ENCODE peak calls at places on chromosomes 16 and 17, in five cellular contexts. H is A549, C is NCI-H2081, A is fibroblast of pulmonary artery, P is iPS-NIHi11. D is an unnamed sample.

GRCh38 chr16:57283214-57283955 is 1.1 kb downstream of the PLLP start:
- DNase-seq in H (no peak), C (no peak), A (no peak), P (no peak), D (no peak)

GRCh38 chr16:84749815-84750214 is 50.0 kb downstream of the USP10 start:
- DNase-seq in H (no peak), C (no peak), A (no peak), P (no peak), D (no peak)

GRCh38 chr16:84569382-84569987 is 48.4 kb downstream of the COTL1 start:
- DNase-seq in H (no peak), C (no peak), A (peak; percentile 41), P (no peak), D (no peak)

GRCh38 chr16:10749680-10750035 is 6.0 kb downstream of the NUBP1 start:
- DNase-seq in H (no peak), C (no peak), A (no peak), P (no peak), D (no peak)

GRCh38 chr17:34756670-34757021 is 177.3 kb downstream of the TMEM132E start:
- DNase-seq in H (no peak), C (no peak), A (no peak), P (no peak), D (no peak)

GRCh38 chr17:18245038-18245776 is 13.3 kb downstream of the FLII start:
- DNase-seq in H (no peak), C (no peak), A (no peak), P (no peak), D (no peak)

GRCh38 chr16:49019081-49019633 is 262.5 kb downstream of the CBLN1 start:
- DNase-seq in H (no peak), C (no peak), A (no peak), P (peak; percentile 58), D (no peak)

GRCh38 chr17:78759203-78759968 is 22.7 kb downstream of the CYTH1 start:
- DNase-seq in H (no peak), C (peak; percentile 69), A (peak; percentile 92), P (no peak), D (no peak)

GRCh38 chr17:74332763-74333220 is 6.8 kb downstream of the KIF19 start:
- DNase-seq in H (no peak), C (peak; percentile 62), A (no peak), P (no peak), D (no peak)

GRCh38 chr17:34081269-34081668 is 173.8 kb upstream of the CCL2 start:
- DNase-seq in H (peak; percentile 27), C (no peak), A (peak; percentile 17), P (peak; percentile 57), D (peak; percentile 4)

GRCh38 chr17:6599364-6599763 is 41.1 kb downstream of the KIAA0753 start:
- DNase-seq in H (peak; percentile 55), C (no peak), A (no peak), P (no peak), D (no peak)

GRCh38 chr16:88286301-88286923 is 96.3 kb upstream of the ZNF469 start:
- DNase-seq in H (no peak), C (no peak), A (no peak), P (no peak), D (no peak)

GRCh38 chr17:67211742-67212141 is 33.3 kb downstream of the HELZ start:
- DNase-seq in H (no peak), C (no peak), A (peak; percentile 54), P (no peak), D (no peak)